ENCODE peak calls at places on chromosomes 5 and 9, in eight cellular contexts. S, Y, O, X, F, P, T and U are unnamed samples.

GRCh38 chr9:98445576-98445975 is 190.1 kb upstream of the TBC1D2 start:
- DNase-seq in S (no peak), Y (no peak), O (no peak), X (no peak), F (no peak), P (no peak), T (no peak), U (no peak)

GRCh38 chr5:98843481-98843880 is 70.0 kb downstream of the RGMB start:
- DNase-seq in S (peak; percentile 36), Y (no peak), O (no peak), X (no peak), F (no peak), P (no peak), T (no peak), U (no peak)

GRCh38 chr5:63822633-63823032 is 139.6 kb downstream of the HTR1A start:
- DNase-seq in S (no peak), Y (no peak), O (no peak), X (no peak), F (no peak), P (no peak), T (no peak), U (no peak)

GRCh38 chr9:108162664-108163063 is 673.1 kb upstream of the KLF4 start:
- DNase-seq in S (no peak), Y (no peak), O (no peak), X (no peak), F (peak; percentile 80), P (no peak), T (no peak), U (no peak)

GRCh38 chr9:71683598-71684235 is 84.6 kb downstream of the CEMIP2 start:
- DNase-seq in S (peak; percentile 66), Y (no peak), O (peak; percentile 55), X (peak; percentile 13), F (peak; percentile 61), P (no peak), T (no peak), U (no peak)

GRCh38 chr5:37838152-37838932 is 1.5 kb downstream of the GDNF start:
- DNase-seq in S (peak; percentile 79), Y (no peak), O (no peak), X (peak; percentile 39), F (peak; percentile 30), P (no peak), T (no peak), U (peak; percentile 8)

GRCh38 chr9:75953218-75953617 is 62.7 kb downstream of the PCSK5 start:
- DNase-seq in S (no peak), Y (no peak), O (no peak), X (no peak), F (no peak), P (no peak), T (no peak), U (no peak)

GRCh38 chr9:137138058-137138697 is 776 bp upstream of the GRIN1 start:
- DNase-seq in S (peak; percentile 88), Y (no peak), O (no peak), X (no peak), F (no peak), P (peak; percentile 67), T (peak; percentile 53), U (no peak)

GRCh38 chr9:78298046-78298511 is 1.2 kb downstream of the PSAT1 start:
- DNase-seq in S (peak; percentile 48), Y (no peak), O (no peak), X (peak; percentile 40), F (no peak), P (no peak), T (no peak), U (no peak)

DNA sequence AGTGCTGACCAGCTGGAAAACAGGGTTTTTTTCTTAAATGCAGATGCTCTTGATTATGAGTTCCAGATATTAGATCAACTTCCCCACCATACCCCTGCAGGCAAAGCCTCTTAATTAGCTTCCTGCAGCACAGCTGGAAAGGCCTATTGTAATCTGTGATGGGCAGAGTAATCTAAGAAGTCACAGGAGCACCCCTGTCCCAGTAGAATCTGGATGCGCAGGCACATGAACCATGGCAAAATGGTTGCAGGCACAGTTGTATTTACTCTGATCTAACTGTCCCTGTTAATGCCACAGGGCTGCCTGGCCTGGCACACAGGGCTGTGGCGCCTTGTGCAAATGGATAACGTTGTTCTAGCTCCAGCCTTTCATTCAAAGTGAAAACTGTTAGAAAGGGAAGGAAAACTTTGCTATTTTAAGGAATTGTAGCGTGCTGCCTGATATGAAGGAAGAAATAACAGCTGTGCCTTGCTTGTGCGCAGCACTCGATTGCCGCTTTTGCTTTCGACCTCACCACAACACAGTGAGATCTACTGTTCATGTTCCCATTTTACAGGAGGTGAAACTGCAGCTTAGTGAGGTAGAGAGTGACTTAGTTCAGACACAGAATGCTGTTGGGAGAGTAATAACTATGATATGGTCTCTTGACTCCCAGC is 2.3 kb downstream of the TGFBI start:
- DNase-seq in S (no peak), Y (no peak), O (no peak), X (no peak), F (no peak), P (peak; percentile 52), T (no peak), U (no peak)
- H3K4me3 ChIP-seq in S (no peak overlapping the region), Y (peak overlapping the region; percentile 60), O (no peak overlapping the region), X (no peak overlapping the region), F (peak overlapping the region; percentile 92), P (peak overlapping the region; percentile 2), T (no peak overlapping the region), U (no peak overlapping the region)

GRCh38 chr5:74903165-74903787 is 37.1 kb upstream of the FAM169A start:
- DNase-seq in S (peak; percentile 93), Y (no peak), O (peak; percentile 59), X (peak; percentile 35), F (no peak), P (no peak), T (peak; percentile 77), U (peak; percentile 80)
- TF ChIP-seq CTCF in S (peak; percentile 99), Y (no peak), O (peak; percentile 68), X (peak; percentile 32), F (peak; percentile 7), P (peak; percentile 46), T (peak; percentile 49), U (no peak)

GRCh38 chr9:14345586-14346237 is 31.8 kb upstream of the NFIB start:
- DNase-seq in S (peak; percentile 65), Y (no peak), O (no peak), X (no peak), F (no peak), P (no peak), T (no peak), U (no peak)

GRCh38 chr9:14344846-14345585 is 31.1 kb upstream of the NFIB start:
- DNase-seq in S (peak; percentile 73), Y (no peak), O (no peak), X (no peak), F (no peak), P (no peak), T (no peak), U (no peak)

GRCh38 chr9:14343236-14343947 is 29.5 kb upstream of the NFIB start:
- DNase-seq in S (no peak), Y (no peak), O (no peak), X (no peak), F (no peak), P (no peak), T (no peak), U (no peak)

GRCh38 chr9:14342746-14343145 is 28.8 kb upstream of the NFIB start:
- DNase-seq in S (no peak), Y (no peak), O (no peak), X (no peak), F (no peak), P (no peak), T (no peak), U (no peak)

GRCh38 chr9:14343948-14344547 is 30.1 kb upstream of the NFIB start:
- DNase-seq in S (peak; percentile 65), Y (peak; percentile 74), O (no peak), X (no peak), F (no peak), P (no peak), T (no peak), U (peak; percentile 49)
- H3K4me1 ChIP-seq in S (peaks cover 61% of the 10 kb centered on the region), Y (no peaks in the 10 kb centered on the region), O (no peaks in the 10 kb centered on the region), X (peaks cover 12% of the 10 kb centered on the region), F (peaks cover 2% of the 10 kb centered on the region), P (no peaks in the 10 kb centered on the region), T (peaks cover 21% of the 10 kb centered on the region), U (peaks cover 32% of the 10 kb centered on the region)

DNA sequence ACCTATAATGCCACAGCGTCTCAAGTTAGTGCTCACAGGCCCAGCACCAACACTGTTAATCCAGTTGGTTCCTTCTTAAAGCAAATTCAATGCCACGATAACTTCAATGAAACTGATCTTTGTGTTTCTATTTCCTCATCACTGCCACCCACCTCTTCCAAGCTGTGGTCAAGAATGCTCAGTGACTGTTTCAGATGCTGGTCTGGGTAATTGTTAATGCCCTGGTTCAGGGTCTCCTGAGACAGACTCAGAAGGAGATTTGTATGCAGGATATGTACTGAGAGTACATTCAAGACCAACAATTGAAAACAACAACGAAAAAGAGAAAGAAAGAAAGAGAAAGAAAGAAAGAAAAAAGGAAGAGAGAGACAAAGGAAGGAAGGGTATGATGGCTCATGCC is 505.3 kb downstream of the TLE4 start:
- DNase-seq in S (no peak), Y (no peak), O (no peak), X (no peak), F (no peak), P (no peak), T (no peak), U (no peak)
- H3K4me3 ChIP-seq in S (no peak overlapping the region), Y (no peak overlapping the region), O (no peak overlapping the region), X (no peak overlapping the region), F (no peak overlapping the region), P (no peak overlapping the region), T (no peak overlapping the region), U (no peak overlapping the region)

DNA sequence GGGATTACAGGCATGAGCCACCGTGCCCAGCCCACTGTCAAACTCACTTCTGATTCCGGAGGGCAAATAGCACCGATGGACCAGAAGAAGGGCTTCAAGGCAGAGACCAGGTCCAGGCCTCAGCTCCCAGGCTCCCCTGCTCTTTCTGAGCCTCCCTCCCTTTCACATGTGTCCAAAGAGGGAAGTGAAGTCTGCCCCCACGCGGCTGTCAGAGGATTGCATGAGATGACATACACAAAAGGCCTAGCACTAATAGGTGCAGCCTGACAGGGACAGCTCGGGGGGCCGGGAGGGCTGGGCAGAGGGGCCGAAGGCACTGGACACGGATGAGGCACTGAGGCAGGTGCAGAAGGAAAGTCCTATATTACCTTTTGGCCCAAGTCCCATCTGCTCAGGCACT is 16.1 kb downstream of the FBP1 start:
- DNase-seq in S (peak; percentile 77), Y (no peak), O (no peak), X (peak; percentile 79), F (no peak), P (peak; percentile 83), T (peak; percentile 73), U (peak; percentile 10)
- TF ChIP-seq CTCF in S (peak; percentile 84), Y (no peak), O (peak; percentile 22), X (peak; percentile 46), F (no peak), P (peak; percentile 80), T (peak; percentile 29), U (no peak)

GRCh38 chr5:56817306-56817986 is 2.1 kb downstream of the MAP3K1 start:
- DNase-seq in S (no peak), Y (no peak), O (no peak), X (no peak), F (no peak), P (no peak), T (no peak), U (no peak)
- H3K4me1 ChIP-seq in S (peaks cover 38% of the 10 kb centered on the region), Y (no peaks in the 10 kb centered on the region), O (no peaks in the 10 kb centered on the region), X (peaks cover 23% of the 10 kb centered on the region), F (peaks cover 6% of the 10 kb centered on the region), P (peaks cover 42% of the 10 kb centered on the region), T (peaks cover 35% of the 10 kb centered on the region), U (peaks cover 23% of the 10 kb centered on the region)